ENCODE peak calls at places on chromosomes 5 and 9, in six cellular contexts. One of them, this sample, is unnamed.

GRCh38 chr5:143241892-143242291 is 161.6 kb downstream of the NR3C1 start:
- DNase-seq in GM23248: peak; percentile 63
- DNase-seq in OCI-LY7: no peak
- DNase-seq in GM23338: no peak
- DNase-seq in HCT116: no peak
- DNase-seq in SK-N-SH: no peak
- DNase-seq in this sample: no peak

GRCh38 chr9:78304357-78304756 is 7.4 kb downstream of the PSAT1 start:
- DNase-seq in GM23248: no peak
- DNase-seq in OCI-LY7: no peak
- DNase-seq in GM23338: no peak
- DNase-seq in HCT116: no peak
- DNase-seq in SK-N-SH: no peak
- DNase-seq in this sample: no peak

GRCh38 chr5:35198096-35198495 is 32.2 kb downstream of the PRLR start:
- DNase-seq in GM23248: peak; percentile 76
- DNase-seq in OCI-LY7: no peak
- DNase-seq in GM23338: no peak
- DNase-seq in HCT116: no peak
- DNase-seq in SK-N-SH: peak; percentile 9
- DNase-seq in this sample: no peak

GRCh38 chr5:67969631-67970030 is 245.9 kb upstream of the PIK3R1 start:
- DNase-seq in GM23248: no peak
- DNase-seq in OCI-LY7: no peak
- DNase-seq in GM23338: no peak
- DNase-seq in HCT116: no peak
- DNase-seq in SK-N-SH: no peak
- DNase-seq in this sample: no peak

GRCh38 chr9:129166962-129167557 is 11.0 kb downstream of the IER5L start:
- DNase-seq in GM23248: peak; percentile 92
- DNase-seq in OCI-LY7: peak; percentile 50
- DNase-seq in GM23338: peak; percentile 87
- DNase-seq in HCT116: peak; percentile 63
- DNase-seq in SK-N-SH: no peak
- DNase-seq in this sample: no peak

GRCh38 chr5:42641321-42642005 is 115.2 kb upstream of the CCDC152 start:
- DNase-seq in GM23248: no peak
- DNase-seq in OCI-LY7: no peak
- DNase-seq in GM23338: no peak
- DNase-seq in HCT116: no peak
- DNase-seq in SK-N-SH: no peak
- DNase-seq in this sample: no peak

GRCh38 chr9:137318976-137319375 is 16.9 kb upstream of the NRARP start:
- DNase-seq in GM23248: no peak
- DNase-seq in OCI-LY7: no peak
- DNase-seq in GM23338: peak; percentile 62
- DNase-seq in HCT116: no peak
- DNase-seq in SK-N-SH: peak; percentile 62
- DNase-seq in this sample: peak; percentile 80

GRCh38 chr9:132238026-132238972 is 76.4 kb downstream of the NTNG2 start:
- DNase-seq in GM23248: no peak
- DNase-seq in OCI-LY7: no peak
- DNase-seq in GM23338: no peak
- DNase-seq in HCT116: no peak
- DNase-seq in SK-N-SH: no peak
- DNase-seq in this sample: no peak

GRCh38 chr5:78776637-78777036 is 128.1 kb upstream of the LHFPL2 start:
- DNase-seq in GM23248: peak; percentile 36
- DNase-seq in OCI-LY7: no peak
- DNase-seq in GM23338: no peak
- DNase-seq in HCT116: no peak
- DNase-seq in SK-N-SH: no peak
- DNase-seq in this sample: no peak

GRCh38 chr5:53032188-53032587 is 43.0 kb downstream of the ITGA2 start:
- DNase-seq in GM23248: no peak
- DNase-seq in OCI-LY7: no peak
- DNase-seq in GM23338: no peak
- DNase-seq in HCT116: no peak
- DNase-seq in SK-N-SH: no peak
- DNase-seq in this sample: no peak

GRCh38 chr9:3459076-3459475 is 66.7 kb downstream of the RFX3 start:
- DNase-seq in GM23248: no peak
- DNase-seq in OCI-LY7: no peak
- DNase-seq in GM23338: no peak
- DNase-seq in HCT116: no peak
- DNase-seq in SK-N-SH: peak; percentile 6
- DNase-seq in this sample: no peak

GRCh38 chr5:174316326-174316725 is 270.8 kb downstream of the NSG2 start:
- DNase-seq in GM23248: no peak
- DNase-seq in OCI-LY7: no peak
- DNase-seq in GM23338: no peak
- DNase-seq in HCT116: no peak
- DNase-seq in SK-N-SH: no peak
- DNase-seq in this sample: no peak

GRCh38 chr5:141692919-141693848 is 11.2 kb upstream of the ARAP3 start:
- DNase-seq in GM23248: peak; percentile 52
- DNase-seq in OCI-LY7: no peak
- DNase-seq in GM23338: peak; percentile 33
- DNase-seq in HCT116: no peak
- DNase-seq in SK-N-SH: no peak
- DNase-seq in this sample: peak; percentile 29

GRCh38 chr5:160787247-160787646 is 64.8 kb downstream of the ATP10B start:
- DNase-seq in GM23248: peak; percentile 10
- DNase-seq in OCI-LY7: peak; percentile 8
- DNase-seq in GM23338: peak; percentile 75
- DNase-seq in HCT116: no peak
- DNase-seq in SK-N-SH: no peak
- DNase-seq in this sample: peak; percentile 28

GRCh38 chr5:26416911-26417310 is 621.5 kb downstream of the CDH9 start:
- DNase-seq in GM23248: no peak
- DNase-seq in OCI-LY7: no peak
- DNase-seq in GM23338: no peak
- DNase-seq in HCT116: no peak
- DNase-seq in SK-N-SH: no peak
- DNase-seq in this sample: no peak

GRCh38 chr9:15513335-15513734 is 2.6 kb upstream of the PSIP1 start:
- DNase-seq in GM23248: peak; percentile 57
- DNase-seq in OCI-LY7: peak; percentile 55
- DNase-seq in GM23338: peak; percentile 84
- DNase-seq in HCT116: peak; percentile 41
- DNase-seq in SK-N-SH: peak; percentile 31
- DNase-seq in this sample: peak; percentile 66

GRCh38 chr5:99004960-99005359 is 76.2 kb upstream of the CHD1 start:
- DNase-seq in GM23248: no peak
- DNase-seq in OCI-LY7: no peak
- DNase-seq in GM23338: no peak
- DNase-seq in HCT116: no peak
- DNase-seq in SK-N-SH: no peak
- DNase-seq in this sample: no peak

GRCh38 chr5:92907914-92908606 is 673.0 kb downstream of the NR2F1-AS1 start:
- DNase-seq in GM23248: peak; percentile 54
- DNase-seq in OCI-LY7: peak; percentile 8
- DNase-seq in GM23338: no peak
- DNase-seq in HCT116: no peak
- DNase-seq in SK-N-SH: no peak
- DNase-seq in this sample: no peak

GRCh38 chr9:90058364-90058763 is 453.6 kb downstream of the GADD45G start:
- DNase-seq in GM23248: no peak
- DNase-seq in OCI-LY7: no peak
- DNase-seq in GM23338: no peak
- DNase-seq in HCT116: no peak
- DNase-seq in SK-N-SH: no peak
- DNase-seq in this sample: no peak

DNA sequence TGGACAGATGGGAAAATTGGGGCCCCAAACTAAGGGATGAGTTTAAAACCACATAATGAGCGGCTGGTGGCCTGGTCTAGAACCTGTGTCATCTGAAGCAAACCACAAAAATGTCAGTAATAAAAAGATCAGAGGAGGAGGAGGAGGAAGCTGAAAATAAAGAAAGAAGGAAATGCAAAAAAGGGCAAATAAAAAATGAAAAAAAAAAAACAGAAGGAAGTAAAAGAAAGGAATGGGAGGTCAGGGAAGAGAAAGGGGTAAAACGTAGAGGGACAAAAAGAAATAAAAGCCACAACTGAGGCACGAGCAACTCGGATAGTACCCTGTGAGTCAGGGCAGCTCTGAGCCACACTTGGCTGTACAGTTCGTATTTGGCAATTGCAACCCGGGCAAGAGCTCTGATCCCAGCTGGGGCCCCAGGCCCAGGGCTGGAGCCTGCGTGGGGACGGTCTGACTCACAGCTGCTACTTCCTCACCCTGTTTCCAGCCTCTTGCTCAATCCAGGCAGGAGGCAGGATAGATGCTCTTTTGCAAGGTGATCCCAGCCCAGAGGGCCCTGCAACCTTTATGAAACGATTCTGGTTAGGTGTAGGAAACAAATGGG is 137.9 kb upstream of the TRIM32 start:
- DNase-seq in GM23248: peak; percentile 99
- DNase-seq in OCI-LY7: no peak
- DNase-seq in GM23338: no peak
- DNase-seq in HCT116: peak; percentile 83
- DNase-seq in SK-N-SH: no peak
- DNase-seq in this sample: no peak
- TF ChIP-seq EZH2phosphoT487 in GM23248: peak; percentile 88
- TF ChIP-seq EZH2phosphoT487 in OCI-LY7: no peak
- TF ChIP-seq EZH2phosphoT487 in GM23338: no peak
- TF ChIP-seq EZH2phosphoT487 in HCT116: no peak
- TF ChIP-seq EZH2phosphoT487 in SK-N-SH: no peak
- TF ChIP-seq EZH2phosphoT487 in this sample: no peak

GRCh38 chr9:117734523-117735314 is 30.5 kb downstream of the TLR4 start:
- DNase-seq in GM23248: peak; percentile 53
- DNase-seq in OCI-LY7: no peak
- DNase-seq in GM23338: no peak
- DNase-seq in HCT116: no peak
- DNase-seq in SK-N-SH: no peak
- DNase-seq in this sample: no peak

GRCh38 chr9:117739620-117740347 is 35.6 kb downstream of the TLR4 start:
- DNase-seq in GM23248: no peak
- DNase-seq in OCI-LY7: no peak
- DNase-seq in GM23338: no peak
- DNase-seq in HCT116: no peak
- DNase-seq in SK-N-SH: no peak
- DNase-seq in this sample: no peak

GRCh38 chr9:117733465-117733864 is 29.3 kb downstream of the TLR4 start:
- DNase-seq in GM23248: no peak
- DNase-seq in OCI-LY7: no peak
- DNase-seq in GM23338: no peak
- DNase-seq in HCT116: no peak
- DNase-seq in SK-N-SH: no peak
- DNase-seq in this sample: no peak

GRCh38 chr9:117734082-117734481 is 29.9 kb downstream of the TLR4 start:
- DNase-seq in GM23248: no peak
- DNase-seq in OCI-LY7: no peak
- DNase-seq in GM23338: no peak
- DNase-seq in HCT116: no peak
- DNase-seq in SK-N-SH: no peak
- DNase-seq in this sample: no peak

DNA sequence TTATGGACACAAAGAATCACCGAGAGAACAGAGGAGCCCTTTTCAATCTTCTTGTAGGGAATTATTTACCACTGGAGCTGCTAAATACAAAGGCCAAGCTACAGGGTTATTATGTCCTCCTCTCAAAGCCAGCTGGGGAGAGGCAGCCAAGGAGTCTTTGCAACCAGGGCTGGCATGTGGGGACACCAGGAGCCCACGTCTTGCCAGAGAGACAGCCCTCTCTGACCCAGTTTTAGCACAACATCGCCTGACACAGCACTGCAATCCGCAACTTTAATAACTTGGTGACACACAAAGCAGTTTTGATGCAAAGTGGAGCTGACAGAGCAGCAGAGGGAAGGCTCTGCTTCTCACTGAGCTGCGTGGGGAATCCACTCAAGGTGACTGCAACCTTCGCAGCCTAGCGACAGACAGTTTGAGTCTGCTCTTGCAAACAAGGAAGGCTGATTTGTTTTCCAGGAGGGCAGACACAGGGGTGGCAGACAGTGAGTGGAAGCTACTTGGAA is 33.6 kb downstream of the TLR4 start:
- DNase-seq in GM23248: peak; percentile 14
- DNase-seq in OCI-LY7: no peak
- DNase-seq in GM23338: no peak
- DNase-seq in HCT116: no peak
- DNase-seq in SK-N-SH: no peak
- DNase-seq in this sample: peak; percentile 53
- TF ChIP-seq EZH2phosphoT487 in GM23248: no peak
- TF ChIP-seq EZH2phosphoT487 in OCI-LY7: no peak
- TF ChIP-seq EZH2phosphoT487 in GM23338: no peak
- TF ChIP-seq EZH2phosphoT487 in HCT116: no peak
- TF ChIP-seq EZH2phosphoT487 in SK-N-SH: no peak
- TF ChIP-seq EZH2phosphoT487 in this sample: no peak

DNA sequence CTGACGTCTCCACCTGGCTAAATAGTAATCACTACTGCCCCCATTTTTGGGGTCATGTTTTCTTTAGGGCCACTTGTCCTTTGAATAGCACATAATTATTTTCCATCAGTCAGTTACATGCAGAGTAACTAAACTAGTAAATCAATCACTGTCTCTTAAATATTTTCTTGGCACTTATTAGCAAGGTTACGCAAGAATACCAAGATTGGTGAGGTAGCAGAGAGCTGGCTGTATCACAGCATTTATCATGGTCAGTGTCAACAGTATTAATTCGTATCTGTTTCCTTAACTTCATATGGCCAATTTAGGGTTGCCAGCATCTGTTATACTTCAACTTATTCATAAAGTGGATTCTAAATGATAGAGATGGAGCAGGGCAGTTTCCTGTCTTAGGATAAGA is 346.8 kb upstream of the FAM174A start:
- DNase-seq in GM23248: no peak
- DNase-seq in OCI-LY7: no peak
- DNase-seq in GM23338: no peak
- DNase-seq in HCT116: no peak
- DNase-seq in SK-N-SH: no peak
- DNase-seq in this sample: no peak
- TF ChIP-seq EZH2phosphoT487 in GM23248: no peak
- TF ChIP-seq EZH2phosphoT487 in OCI-LY7: no peak
- TF ChIP-seq EZH2phosphoT487 in GM23338: no peak
- TF ChIP-seq EZH2phosphoT487 in HCT116: no peak
- TF ChIP-seq EZH2phosphoT487 in SK-N-SH: no peak
- TF ChIP-seq EZH2phosphoT487 in this sample: no peak

GRCh38 chr9:83032065-83032625 is 30.8 kb downstream of the RASEF start:
- DNase-seq in GM23248: no peak
- DNase-seq in OCI-LY7: no peak
- DNase-seq in GM23338: no peak
- DNase-seq in HCT116: no peak
- DNase-seq in SK-N-SH: no peak
- DNase-seq in this sample: no peak

GRCh38 chr9:83034587-83034986 is 28.4 kb downstream of the RASEF start:
- DNase-seq in GM23248: peak; percentile 23
- DNase-seq in OCI-LY7: no peak
- DNase-seq in GM23338: no peak
- DNase-seq in HCT116: no peak
- DNase-seq in SK-N-SH: no peak
- DNase-seq in this sample: no peak

GRCh38 chr9:83036043-83036442 is 26.9 kb downstream of the RASEF start:
- DNase-seq in GM23248: no peak
- DNase-seq in OCI-LY7: no peak
- DNase-seq in GM23338: no peak
- DNase-seq in HCT116: no peak
- DNase-seq in SK-N-SH: peak; percentile 41
- DNase-seq in this sample: no peak

GRCh38 chr9:83030391-83031107 is 32.4 kb downstream of the RASEF start:
- DNase-seq in GM23248: peak; percentile 22
- DNase-seq in OCI-LY7: no peak
- DNase-seq in GM23338: no peak
- DNase-seq in HCT116: no peak
- DNase-seq in SK-N-SH: no peak
- DNase-seq in this sample: no peak

GRCh38 chr9:83034026-83034425 is 28.9 kb downstream of the RASEF start:
- DNase-seq in GM23248: no peak
- DNase-seq in OCI-LY7: no peak
- DNase-seq in GM23338: no peak
- DNase-seq in HCT116: no peak
- DNase-seq in SK-N-SH: no peak
- DNase-seq in this sample: no peak
- TF ChIP-seq EZH2phosphoT487 in GM23248: no peak
- TF ChIP-seq EZH2phosphoT487 in OCI-LY7: no peak
- TF ChIP-seq EZH2phosphoT487 in GM23338: no peak
- TF ChIP-seq EZH2phosphoT487 in HCT116: no peak
- TF ChIP-seq EZH2phosphoT487 in SK-N-SH: no peak
- TF ChIP-seq EZH2phosphoT487 in this sample: no peak